ENCODE peak calls at places on chromosome 3, in nine cellular contexts. A is HCT116, I is H1, W is transverse colon, H is spleen, O is GM23338, G is SK-N-SH, L is upper lobe of left lung, E is GM12878. X is an unnamed sample.

GRCh38 chr3:149114458-149114857 is 15.0 kb upstream of the HPS3 start:
- DNase-seq in W (no peak), O (no peak), L (no peak), I (no peak), G (no peak), A (no peak), H (no peak), E (no peak), X (no peak)

GRCh38 chr3:134331811-134332199 is 42.4 kb downstream of the AMOTL2 start:
- DNase-seq in I (no peak), H (no peak), O (peak; percentile 48), E (no peak), G (no peak), A (no peak), W (no peak), L (no peak), X (no peak)

GRCh38 chr3:99669879-99670555 is 31.6 kb downstream of the COL8A1 start:
- DNase-seq in G (no peak), A (no peak), O (no peak), I (no peak), E (no peak), H (no peak), W (no peak), L (no peak), X (no peak)

GRCh38 chr3:38960953-38961622 is 90.7 kb downstream of the SCN11A start:
- DNase-seq in G (peak; percentile 56), I (peak; percentile 73), W (peak; percentile 51), A (peak; percentile 58), E (peak; percentile 8), H (no peak), O (peak; percentile 82), L (no peak), X (no peak)

GRCh38 chr3:50592568-50592967 is 19.0 kb downstream of the CISH start:
- DNase-seq in H (peak; percentile 80), E (no peak), G (no peak), W (no peak), I (no peak), L (no peak), A (no peak), O (no peak), X (no peak)

GRCh38 chr3:13081603-13082360 is 8.6 kb upstream of the IQSEC1 start:
- DNase-seq in W (no peak), I (no peak), H (no peak), L (no peak), E (no peak), G (no peak), O (no peak), A (no peak), X (no peak)

GRCh38 chr3:195925746-195926145 is 17.4 kb upstream of the TNK2 start:
- DNase-seq in E (no peak), A (no peak), L (no peak), H (no peak), G (no peak), W (no peak), I (no peak), O (no peak), X (no peak)

GRCh38 chr3:53680026-53680425 is 166.2 kb downstream of the CHDH start:
- DNase-seq in W (no peak), L (no peak), E (no peak), I (no peak), A (no peak), O (peak; percentile 43), H (no peak), G (peak; percentile 79), X (no peak)

GRCh38 chr3:74643636-74644035 is 29.2 kb upstream of the CNTN3 start:
- DNase-seq in L (no peak), W (peak; percentile 10), I (no peak), A (no peak), H (no peak), E (no peak), G (peak; percentile 54), O (peak; percentile 8), X (no peak)

GRCh38 chr3:138188013-138188352 is 882 bp downstream of the ARMC8 start:
- DNase-seq in I (no peak), G (no peak), W (no peak), O (no peak), H (no peak), A (no peak), L (no peak), E (no peak), X (no peak)

GRCh38 chr3:69207036-69207435 is 84.6 kb upstream of the LMOD3 start:
- DNase-seq in W (no peak), O (no peak), G (no peak), I (no peak), A (no peak), E (no peak), H (no peak), L (no peak), X (no peak)

GRCh38 chr3:20078194-20078709 is 38.0 kb downstream of the KAT2B start:
- DNase-seq in O (no peak), A (no peak), G (no peak), H (no peak), L (no peak), W (no peak), I (no peak), E (no peak), X (no peak)

GRCh38 chr3:52554026-52554755 is 17.8 kb downstream of the UQCC5 start:
- DNase-seq in G (no peak), W (no peak), O (no peak), L (peak; percentile 39), A (no peak), H (no peak), E (no peak), I (no peak), X (no peak)

GRCh38 chr3:11238057-11238456 is 34.1 kb upstream of the ATG7 start:
- DNase-seq in I (no peak), G (no peak), W (no peak), E (no peak), L (no peak), H (no peak), A (peak; percentile 13), O (no peak), X (no peak)

DNA sequence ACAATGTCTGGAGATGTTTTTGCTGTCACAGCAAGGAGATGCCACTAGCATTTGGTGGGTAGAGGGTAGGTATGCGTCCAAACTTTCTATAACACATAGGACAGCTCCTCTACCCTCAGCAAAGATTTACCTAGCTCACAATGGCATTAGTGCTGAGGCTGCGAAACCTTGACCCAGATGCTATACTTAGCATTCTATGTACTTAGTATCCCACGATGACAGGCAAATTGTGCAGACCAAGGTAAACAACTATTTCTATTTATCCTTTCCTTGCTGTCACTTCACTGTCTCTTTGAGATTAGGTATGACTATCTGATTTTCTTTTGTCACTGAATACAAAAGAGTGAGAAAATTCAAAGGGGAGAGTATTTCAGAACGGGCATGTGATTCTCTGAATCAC is 265.2 kb upstream of the ZNF385D start:
- DNase-seq in A (no peak), E (no peak), H (no peak), O (no peak), I (no peak), L (no peak), W (no peak), G (no peak), X (no peak)
- TF ChIP-seq POLR2AphosphoS5 in A (no peak), E (no peak), H (no peak), O (no peak), I (no peak), L (no peak), W (no peak), G (no peak), X (no peak)

GRCh38 chr3:42552830-42553229 is 28.9 kb downstream of the SEC22C start:
- DNase-seq in G (no peak), O (no peak), I (no peak), W (no peak), A (no peak), H (no peak), E (no peak), L (no peak), X (no peak)

GRCh38 chr3:42557849-42558248 is 23.9 kb downstream of the SEC22C start:
- DNase-seq in H (no peak), E (no peak), I (no peak), W (no peak), O (no peak), G (no peak), A (no peak), L (no peak), X (no peak)

GRCh38 chr3:42556089-42556632 is 25.6 kb downstream of the SEC22C start:
- DNase-seq in L (no peak), O (no peak), H (no peak), A (no peak), W (no peak), I (no peak), E (no peak), G (no peak), X (no peak)
- H3K36me3 ChIP-seq in L (peaks cover 61% of the 10 kb centered on the region), O (peaks cover 24% of the 10 kb centered on the region), H (peaks cover 96% of the 10 kb centered on the region), A (peaks cover 26% of the 10 kb centered on the region), W (no peaks in the 10 kb centered on the region), I (peaks cover 33% of the 10 kb centered on the region), E (peaks cover 31% of the 10 kb centered on the region), G (peaks cover 66% of the 10 kb centered on the region), X (peaks cover 18% of the 10 kb centered on the region)

GRCh38 chr3:31968391-31968926 is 12.6 kb downstream of the OSBPL10 start:
- DNase-seq in H (no peak), O (no peak), A (no peak), G (no peak), W (no peak), I (no peak), E (no peak), L (no peak), X (no peak)
- TF ChIP-seq POLR2AphosphoS5 in H (no peak), O (no peak), A (no peak), G (no peak), W (no peak), I (no peak), E (no peak), L (no peak), X (no peak)

GRCh38 chr3:113006350-113007056 is 15.7 kb downstream of the GTPBP8 start:
- DNase-seq in O (no peak), A (no peak), W (no peak), G (no peak), I (no peak), E (no peak), L (no peak), H (no peak), X (no peak)

GRCh38 chr3:113005622-113006021 is 14.8 kb downstream of the GTPBP8 start:
- DNase-seq in E (no peak), G (no peak), O (no peak), L (no peak), I (no peak), W (no peak), A (no peak), H (no peak), X (no peak)

GRCh38 chr3:113013593-113013992 is 22.8 kb downstream of the GTPBP8 start:
- DNase-seq in L (no peak), W (no peak), I (no peak), A (no peak), O (no peak), G (no peak), H (no peak), E (no peak), X (no peak)

GRCh38 chr3:113002676-113003075 is 11.9 kb downstream of the GTPBP8 start:
- DNase-seq in G (no peak), I (no peak), A (no peak), E (no peak), L (no peak), H (no peak), W (no peak), O (no peak), X (no peak)

DNA sequence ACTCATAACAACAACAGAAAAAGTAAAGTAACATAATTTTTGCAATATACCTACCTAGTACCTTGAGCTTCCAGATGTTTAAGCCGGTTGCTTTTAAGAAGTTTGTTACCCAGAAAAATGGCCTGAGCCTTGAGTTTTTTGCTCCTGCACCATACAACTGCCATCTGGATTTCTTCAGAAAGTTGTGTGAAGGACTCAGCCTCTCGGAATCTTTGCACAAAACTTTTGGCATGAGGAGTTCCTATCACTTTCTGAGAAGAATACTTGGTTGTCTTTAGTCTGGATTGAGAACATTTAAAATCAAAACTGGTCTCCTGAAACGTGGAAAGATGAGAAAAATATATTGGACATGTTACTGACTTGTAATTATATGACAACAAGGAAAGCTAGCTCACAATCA is 17.3 kb downstream of the GTPBP8 start:
- DNase-seq in I (no peak), O (no peak), G (no peak), L (no peak), A (no peak), W (no peak), E (no peak), H (no peak), X (no peak)
- H3K36me3 ChIP-seq in I (peaks cover 43% of the 10 kb centered on the region), O (peaks cover 62% of the 10 kb centered on the region), G (peaks cover 96% of the 10 kb centered on the region), L (peaks cover 59% of the 10 kb centered on the region), A (peaks cover 54% of the 10 kb centered on the region), W (no peaks in the 10 kb centered on the region), E (peaks cover 37% of the 10 kb centered on the region), H (peaks cover 95% of the 10 kb centered on the region), X (peaks cover 88% of the 10 kb centered on the region)

X was measured in SK-N-MC.